ENCODE peak calls at places on chromosomes 4 and X, in four cellular contexts. A is WTC11, P is SK-N-SH, X is GM12878. Y is an unnamed sample.

GRCh38 chrX:136063340-136064079 is 78.3 kb downstream of the SLC9A6 start:
- DNase-seq in A (no peak), P (no peak), X (no peak), Y (no peak)

GRCh38 chr4:11230888-11231287 is 197.8 kb downstream of the HS3ST1 start:
- DNase-seq in A (no peak), P (no peak), X (no peak), Y (no peak)

GRCh38 chr4:95181446-95182306 is 367.1 kb downstream of the UNC5C start:
- DNase-seq in A (peak; percentile 54), P (peak; percentile 52), X (no peak), Y (peak; percentile 54)

GRCh38 chr4:164212134-164212533 is 541.8 kb upstream of the SMIM31 start:
- DNase-seq in A (no peak), P (no peak), X (no peak), Y (no peak)

GRCh38 chrX:19846995-19847790 is 40.2 kb downstream of the SH3KBP1 start:
- DNase-seq in A (no peak), P (no peak), X (no peak), Y (peak; percentile 57)

GRCh38 chr4:24659241-24659961 is 75.0 kb upstream of the DHX15 start:
- DNase-seq in A (no peak), P (no peak), X (no peak), Y (no peak)

GRCh38 chr4:242121-242848 is 63.0 kb downstream of the ZNF732 start:
- DNase-seq in A (peak; percentile 60), P (no peak), X (peak; percentile 34), Y (peak; percentile 54)

GRCh38 chr4:82489076-82489475 is 58.7 kb downstream of the ENOPH1 start:
- DNase-seq in A (no peak), P (no peak), X (no peak), Y (no peak)

GRCh38 chr4:140374130-140374477 is 658 bp downstream of the SCOC start:
- DNase-seq in A (no peak), P (no peak), X (no peak), Y (no peak)

DNA sequence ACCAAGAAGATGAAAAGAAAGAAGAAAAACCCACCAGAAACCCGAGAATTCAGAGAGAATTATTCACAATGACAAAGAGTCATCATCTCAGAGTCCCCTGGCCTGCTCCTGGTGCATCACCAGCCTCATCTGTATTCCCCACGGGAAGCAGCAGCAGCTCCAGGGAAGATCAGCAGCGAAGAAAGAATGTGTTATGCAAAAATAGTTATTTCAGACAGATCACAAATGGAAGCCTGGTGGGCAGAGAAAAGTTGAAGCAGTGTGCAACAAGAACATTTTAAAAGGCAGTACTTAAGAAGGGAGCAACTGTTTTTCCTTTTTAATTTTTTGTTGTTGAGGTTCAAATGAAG is 189.2 kb downstream of the PPP3CA start:
- DNase-seq in A (no peak), P (no peak), X (no peak), Y (no peak)
- TF ChIP-seq USF1 in A (no peak), P (no peak), X (no peak), Y (no peak)

GRCh38 chr4:7158081-7158750 is 34.1 kb upstream of the SORCS2 start:
- DNase-seq in A (no peak), P (no peak), X (no peak), Y (no peak)
- TF ChIP-seq USF1 in A (no peak), P (no peak), X (no peak), Y (no peak)

GRCh38 chr4:16217300-16218051 is 8.8 kb downstream of the TAPT1 start:
- DNase-seq in A (no peak), P (no peak), X (no peak), Y (no peak)

GRCh38 chr4:16218950-16219349 is 7.3 kb downstream of the TAPT1 start:
- DNase-seq in A (no peak), P (no peak), X (no peak), Y (no peak)

GRCh38 chr4:16212138-16212782 is 14.0 kb downstream of the TAPT1 start:
- DNase-seq in A (no peak), P (no peak), X (no peak), Y (no peak)

GRCh38 chr4:16207409-16207808 is 18.9 kb downstream of the TAPT1 start:
- DNase-seq in A (no peak), P (no peak), X (no peak), Y (no peak)

GRCh38 chr4:16213107-16213506 is 13.2 kb downstream of the TAPT1 start:
- DNase-seq in A (no peak), P (no peak), X (no peak), Y (no peak)
- TF ChIP-seq USF1 in A (no peak), P (no peak), X (no peak), Y (no peak)

GRCh38 chr4:6724461-6725111 is 8.6 kb downstream of the BLOC1S4 start:
- DNase-seq in A (no peak), P (no peak), X (no peak), Y (peak; percentile 4)

GRCh38 chr4:6728320-6729029 is 12.5 kb downstream of the BLOC1S4 start:
- DNase-seq in A (no peak), P (no peak), X (no peak), Y (no peak)

GRCh38 chr4:6727943-6728250 is 11.9 kb downstream of the BLOC1S4 start:
- DNase-seq in A (no peak), P (no peak), X (no peak), Y (no peak)

GRCh38 chr4:6730603-6731300 is 14.8 kb downstream of the BLOC1S4 start:
- DNase-seq in A (no peak), P (no peak), X (no peak), Y (peak; percentile 98)

GRCh38 chr4:6727081-6727942 is 11.3 kb downstream of the BLOC1S4 start:
- DNase-seq in A (no peak), P (no peak), X (no peak), Y (peak; percentile 45)
- TF ChIP-seq USF1 in A (no peak), P (no peak), X (no peak), Y (no peak)

DNA sequence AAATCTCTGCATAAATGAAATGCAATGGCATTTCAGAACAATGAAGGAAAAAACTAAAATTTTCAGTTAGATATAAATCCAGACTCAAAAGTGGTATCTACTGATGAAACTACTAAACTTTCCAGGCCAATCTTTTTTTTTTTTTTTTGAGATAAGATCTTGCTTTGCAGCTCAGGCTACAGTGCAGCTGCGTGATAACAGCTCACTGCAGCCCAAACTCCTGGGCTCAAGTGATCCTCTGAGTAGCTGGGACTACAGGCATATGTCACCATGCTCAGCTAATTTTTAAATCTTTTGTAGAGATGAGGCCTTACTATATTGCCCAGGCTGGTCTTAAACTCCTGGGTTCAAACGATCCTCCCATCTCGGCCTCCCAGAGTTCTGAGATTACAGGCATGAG is 1228.2 kb upstream of the ADGRL3 start:
- DNase-seq in A (no peak), P (no peak), X (no peak), Y (no peak)
- TF ChIP-seq USF1 in A (no peak), P (no peak), X (no peak), Y (no peak)

GRCh38 chr4:54587107-54587506 is 70.7 kb upstream of the KIT start:
- DNase-seq in A (no peak), P (no peak), X (no peak), Y (no peak)
- TF ChIP-seq USF1 in A (no peak), P (no peak), X (no peak), Y (no peak)

DNA sequence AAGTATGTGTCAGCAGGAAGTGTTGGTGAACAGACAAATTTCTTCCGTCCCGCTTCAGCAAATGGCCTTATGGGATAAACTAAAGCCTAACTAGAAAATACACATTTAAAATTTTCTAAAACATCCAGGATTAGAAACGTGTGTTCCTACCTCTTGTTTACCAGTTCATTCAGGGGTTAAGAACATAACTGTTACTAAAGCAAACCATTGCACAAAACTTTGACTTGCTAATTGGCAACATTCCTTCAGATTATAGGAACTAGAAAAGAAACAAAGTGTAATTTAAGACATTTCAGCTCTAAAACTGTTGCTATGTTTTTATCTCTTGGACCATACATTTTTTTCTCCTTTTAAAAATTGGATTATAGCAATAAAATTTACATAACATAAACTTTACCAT is 39.5 kb upstream of the CXCL13 start:
- DNase-seq in A (no peak), P (no peak), X (no peak), Y (no peak)
- TF ChIP-seq USF1 in A (no peak), P (no peak), X (no peak), Y (no peak)

Y was measured in K562.